ENCODE peak calls at places on chromosomes 2 and 18, in six cellular contexts. C, W, P, M, B and S are unnamed samples.

GRCh38 chr2:203692039-203692710 is 14.3 kb upstream of the CD28 start:
- DNase-seq in C (no peak), W (no peak), P (no peak), M (no peak), B (no peak), S (no peak)

GRCh38 chr2:165636959-165637358 is 157.1 kb downstream of the GALNT3 start:
- DNase-seq in C (no peak), W (no peak), P (no peak), M (no peak), B (no peak), S (no peak)

GRCh38 chr2:38515155-38516074 is 87.3 kb downstream of the HNRNPLL start:
- DNase-seq in C (peak; percentile 70), W (no peak), P (no peak), M (no peak), B (no peak), S (no peak)

GRCh38 chr2:196177124-196177523 is 5.7 kb upstream of the STK17B start:
- DNase-seq in C (no peak), W (no peak), P (no peak), M (no peak), B (no peak), S (no peak)

GRCh38 chr2:207463996-207464395 is 65.8 kb upstream of the CREB1 start:
- DNase-seq in C (no peak), W (no peak), P (no peak), M (no peak), B (no peak), S (no peak)

GRCh38 chr2:238150686-238151085 is 8.1 kb upstream of the ERFE start:
- DNase-seq in C (no peak), W (no peak), P (no peak), M (no peak), B (no peak), S (no peak)

GRCh38 chr18:58095251-58095650 is 51.2 kb downstream of the NEDD4L start:
- DNase-seq in C (no peak), W (no peak), P (no peak), M (no peak), B (no peak), S (no peak)

GRCh38 chr2:219521066-219521880 is 7.0 kb downstream of the ASIC4 start:
- DNase-seq in C (no peak), W (peak; percentile 87), P (no peak), M (no peak), B (peak; percentile 86), S (no peak)

GRCh38 chr2:108409768-108410167 is 32.0 kb downstream of the SULT1C4 start:
- DNase-seq in C (no peak), W (no peak), P (no peak), M (no peak), B (no peak), S (no peak)

GRCh38 chr2:156435392-156435724 is 821 bp upstream of the GPD2 start:
- DNase-seq in C (no peak), W (peak; percentile 26), P (no peak), M (no peak), B (no peak), S (no peak)

GRCh38 chr2:42457011-42457410 is 36.8 kb downstream of the KCNG3 start:
- DNase-seq in C (no peak), W (no peak), P (no peak), M (no peak), B (no peak), S (no peak)

GRCh38 chr2:197868136-197868535 is 63.7 kb downstream of the PLCL1 start:
- DNase-seq in C (no peak), W (no peak), P (no peak), M (no peak), B (no peak), S (no peak)

GRCh38 chr2:241872313-241872642 is 2.7 kb downstream of the RTP5 start:
- DNase-seq in C (no peak), W (no peak), P (no peak), M (no peak), B (no peak), S (no peak)

GRCh38 chr2:48356701-48357322 is 173.1 kb upstream of the STON1 start:
- DNase-seq in C (no peak), W (no peak), P (no peak), M (no peak), B (no peak), S (no peak)

GRCh38 chr2:174482854-174483253 is 4.0 kb downstream of the GPR155 start:
- DNase-seq in C (no peak), W (no peak), P (no peak), M (no peak), B (no peak), S (no peak)

GRCh38 chr2:239269173-239269865 is 131.5 kb downstream of the HDAC4 start:
- DNase-seq in C (no peak), W (no peak), P (no peak), M (no peak), B (no peak), S (peak; percentile 20)

GRCh38 chr2:172412996-172413492 is 14.3 kb upstream of the ITGA6 start:
- DNase-seq in C (no peak), W (no peak), P (no peak), M (no peak), B (no peak), S (no peak)

GRCh38 chr2:205086689-205087088 is 541.4 kb downstream of the PARD3B start:
- DNase-seq in C (no peak), W (no peak), P (no peak), M (no peak), B (no peak), S (no peak)

DNA sequence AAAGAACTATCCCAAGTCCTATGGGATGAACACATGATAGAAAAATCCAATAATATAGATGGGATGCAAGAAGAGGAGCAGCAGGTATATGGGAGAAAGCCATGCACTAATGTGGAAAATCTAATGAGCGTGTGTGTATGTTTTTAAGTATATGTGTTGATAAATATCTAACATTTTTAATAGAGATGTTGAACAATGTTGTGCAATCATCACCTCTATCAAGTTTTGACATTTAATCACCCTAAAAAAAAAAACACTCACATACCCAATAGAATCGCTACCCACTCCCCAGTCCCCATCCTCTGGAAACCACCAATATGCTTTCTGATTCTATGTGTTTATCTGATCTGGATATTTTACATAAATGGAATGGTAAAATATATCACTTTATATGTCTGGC is 983.7 kb downstream of the SUCLG1 start:
- DNase-seq in C (no peak), W (no peak), P (no peak), M (no peak), B (no peak), S (no peak)
- H3K9me3 ChIP-seq in C (peaks cover 3% of the 10 kb centered on the region), W (no peaks in the 10 kb centered on the region), P (no peaks in the 10 kb centered on the region), M (no peaks in the 10 kb centered on the region), B (no peaks in the 10 kb centered on the region), S (no peaks in the 10 kb centered on the region)

GRCh38 chr2:24891201-24891600 is 28.8 kb downstream of the ADCY3 start:
- DNase-seq in C (no peak), W (no peak), P (no peak), M (no peak), B (no peak), S (no peak)

GRCh38 chr2:24892928-24893327 is 27.1 kb downstream of the ADCY3 start:
- DNase-seq in C (no peak), W (no peak), P (no peak), M (no peak), B (no peak), S (no peak)

GRCh38 chr2:24893934-24894333 is 26.1 kb downstream of the ADCY3 start:
- DNase-seq in C (no peak), W (no peak), P (no peak), M (no peak), B (no peak), S (no peak)

GRCh38 chr2:24898122-24899109 is 21.6 kb downstream of the ADCY3 start:
- DNase-seq in C (no peak), W (no peak), P (no peak), M (no peak), B (no peak), S (peak; percentile 57)

DNA sequence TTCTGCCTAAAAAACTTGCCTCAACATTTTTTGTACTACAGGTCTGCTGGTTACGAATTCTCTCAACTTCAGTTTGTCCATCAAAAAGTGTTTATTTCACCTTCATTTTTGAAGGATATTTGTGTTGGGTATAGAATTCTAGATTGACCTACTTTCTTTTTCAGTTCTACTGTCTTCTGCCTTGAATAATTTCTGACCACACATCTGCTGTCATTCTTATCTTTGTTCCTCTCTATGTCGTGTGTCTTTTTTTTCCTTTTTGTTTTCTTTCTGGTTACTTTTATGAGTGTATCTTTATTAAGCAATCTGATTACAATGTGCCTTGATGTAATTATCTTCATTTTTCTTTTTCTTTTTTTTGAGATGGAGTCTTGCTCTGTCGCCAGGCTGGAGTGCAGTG is 25.3 kb downstream of the ADCY3 start:
- DNase-seq in C (no peak), W (no peak), P (no peak), M (no peak), B (no peak), S (no peak)
- H3K9me3 ChIP-seq in C (peaks cover 35% of the 10 kb centered on the region), W (peaks cover 54% of the 10 kb centered on the region), P (peaks cover 55% of the 10 kb centered on the region), M (peaks cover 15% of the 10 kb centered on the region), B (peaks cover 13% of the 10 kb centered on the region), S (no peaks in the 10 kb centered on the region)

DNA sequence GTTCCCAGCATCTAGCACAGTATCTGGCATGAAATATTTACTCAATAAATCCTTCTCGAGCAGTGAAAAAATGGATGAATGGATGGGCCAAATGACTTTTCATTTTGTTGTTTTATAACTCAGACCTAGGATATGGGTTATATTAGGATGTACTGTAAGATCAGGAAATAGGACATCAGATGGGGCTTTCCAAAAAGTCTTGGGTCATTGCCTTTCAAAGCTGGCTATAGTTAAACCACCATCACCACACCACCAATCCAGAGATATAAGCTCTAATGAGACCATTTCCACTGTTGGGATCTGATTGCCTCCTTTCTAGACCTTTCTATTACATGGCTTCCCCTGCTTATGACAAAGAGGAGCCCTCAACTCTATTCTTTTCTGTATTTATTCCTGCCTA is 525.0 kb upstream of the TCF4 start:
- DNase-seq in C (no peak), W (no peak), P (no peak), M (no peak), B (no peak), S (no peak)
- H3K9me3 ChIP-seq in C (no peaks in the 10 kb centered on the region), W (no peaks in the 10 kb centered on the region), P (no peaks in the 10 kb centered on the region), M (peaks cover 25% of the 10 kb centered on the region), B (no peaks in the 10 kb centered on the region), S (no peaks in the 10 kb centered on the region)

DNA sequence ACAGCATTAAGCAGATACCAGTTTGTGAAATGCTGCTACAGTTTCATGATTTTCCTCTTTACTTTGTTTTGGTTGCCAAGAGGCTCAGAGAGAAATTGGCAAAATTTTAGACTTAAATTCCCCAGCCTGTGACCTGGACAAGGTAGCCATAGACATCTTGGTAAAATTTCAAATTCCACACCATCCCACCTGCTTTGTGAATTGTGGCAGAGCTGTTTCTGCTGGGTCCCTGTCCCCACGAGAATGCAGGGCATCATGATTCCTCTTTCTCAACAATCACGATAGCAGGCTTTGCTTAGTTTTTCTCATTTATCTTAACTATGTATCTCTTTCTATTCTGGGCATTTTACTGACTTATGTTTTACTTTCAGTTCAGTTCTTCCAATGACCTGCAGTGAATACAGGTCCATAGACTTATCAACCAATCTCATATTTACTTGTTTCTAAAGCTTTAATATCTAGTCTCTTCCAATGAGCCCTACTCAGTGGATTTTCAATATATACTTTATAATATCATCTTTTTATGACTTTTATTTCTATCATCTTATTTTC is 351.6 kb downstream of the SOCS6 start:
- DNase-seq in C (no peak), W (no peak), P (no peak), M (no peak), B (no peak), S (no peak)
- H3K9me3 ChIP-seq in C (peaks cover 18% of the 10 kb centered on the region), W (no peaks in the 10 kb centered on the region), P (no peaks in the 10 kb centered on the region), M (no peaks in the 10 kb centered on the region), B (peaks cover 54% of the 10 kb centered on the region), S (no peaks in the 10 kb centered on the region)

GRCh38 chr2:11492720-11493119 is 26.8 kb upstream of the E2F6 start:
- DNase-seq in C (no peak), W (no peak), P (no peak), M (no peak), B (no peak), S (no peak)
- H3K9me3 ChIP-seq in C (no peaks in the 10 kb centered on the region), W (peaks cover 3% of the 10 kb centered on the region), P (peaks cover 58% of the 10 kb centered on the region), M (no peaks in the 10 kb centered on the region), B (peaks cover 2% of the 10 kb centered on the region), S (no peaks in the 10 kb centered on the region)